ENCODE peak calls at places on chromosomes 2 and 18, in five cellular contexts. P, B, R, U and C are unnamed samples.

GRCh38 chr2:130307850-130308249 is 34.8 kb upstream of the IMP4 start:
- DNase-seq in P (no peak), U (no peak), R (no peak), B (no peak), C (no peak)

GRCh38 chr18:44687421-44687820 is 6.7 kb downstream of the SETBP1 start:
- DNase-seq in P (no peak), R (no peak), B (no peak), U (no peak), C (no peak)

GRCh38 chr18:5842653-5843052 is 52.7 kb downstream of the TMEM200C start:
- DNase-seq in P (no peak), R (no peak), B (no peak), U (no peak), C (no peak)

GRCh38 chr2:2260691-2261268 is 70.3 kb downstream of the MYT1L start:
- DNase-seq in U (no peak), B (no peak), R (no peak), P (no peak), C (no peak)

GRCh38 chr2:15359716-15360531 is 201.2 kb downstream of the NBAS start:
- DNase-seq in U (peak; percentile 89), R (no peak), P (peak; percentile 89), B (peak; percentile 84), C (no peak)

GRCh38 chr2:26693287-26693849 is 846 bp downstream of the KCNK3 start:
- DNase-seq in R (no peak), U (no peak), B (no peak), P (no peak), C (no peak)

GRCh38 chr2:240952496-240953246 is 45.7 kb upstream of the SNED1 start:
- DNase-seq in B (no peak), R (no peak), P (no peak), U (no peak), C (no peak)

GRCh38 chr2:146323564-146323963 is 1521.3 kb upstream of the ACVR2A start:
- DNase-seq in R (no peak), B (peak; percentile 61), P (peak; percentile 66), U (peak; percentile 6), C (no peak)

GRCh38 chr2:96895709-96896651 is 26.1 kb upstream of the SEMA4C start:
- DNase-seq in R (no peak), U (no peak), B (no peak), P (no peak), C (peak; percentile 66)

GRCh38 chr2:40213071-40213470 is 238.8 kb downstream of the SLC8A1 start:
- DNase-seq in P (peak; percentile 77), U (peak; percentile 82), R (no peak), B (peak; percentile 70), C (no peak)

GRCh38 chr2:151051584-151052220 is 210.0 kb downstream of the RBM43 start:
- DNase-seq in B (no peak), P (peak; percentile 41), U (peak; percentile 70), R (peak; percentile 41), C (peak; percentile 55)

GRCh38 chr2:225429718-225430117 is 30.2 kb downstream of the NYAP2 start:
- DNase-seq in B (peak; percentile 16), P (peak; percentile 29), R (no peak), U (peak; percentile 24), C (no peak)

GRCh38 chr2:137467246-137467862 is 496.9 kb upstream of the HNMT start:
- DNase-seq in U (peak; percentile 47), R (no peak), P (peak; percentile 7), B (peak; percentile 1), C (peak; percentile 36)

GRCh38 chr2:46887028-46887885 is 28.3 kb downstream of the MCFD2 start:
- DNase-seq in R (no peak), P (peak; percentile 87), B (peak; percentile 85), U (peak; percentile 70), C (no peak)

GRCh38 chr2:39530423-39530866 is 93.4 kb upstream of the MAP4K3 start:
- DNase-seq in R (no peak), P (peak; percentile 62), U (peak; percentile 90), B (peak; percentile 49), C (no peak)

GRCh38 chr18:47149457-47150028 is 757 bp downstream of the HDHD2 start:
- DNase-seq in P (peak; percentile 6), U (peak; percentile 27), R (no peak), B (peak; percentile 2), C (no peak)

GRCh38 chr2:112482309-112483046 is 522 bp downstream of the TTL start:
- DNase-seq in U (peak; percentile 69), R (no peak), B (peak; percentile 43), P (peak; percentile 62), C (peak; percentile 39)
- TF ChIP-seq EZH2 in U (no peak), R (no peak), B (no peak), P (no peak), C (no peak)

DNA sequence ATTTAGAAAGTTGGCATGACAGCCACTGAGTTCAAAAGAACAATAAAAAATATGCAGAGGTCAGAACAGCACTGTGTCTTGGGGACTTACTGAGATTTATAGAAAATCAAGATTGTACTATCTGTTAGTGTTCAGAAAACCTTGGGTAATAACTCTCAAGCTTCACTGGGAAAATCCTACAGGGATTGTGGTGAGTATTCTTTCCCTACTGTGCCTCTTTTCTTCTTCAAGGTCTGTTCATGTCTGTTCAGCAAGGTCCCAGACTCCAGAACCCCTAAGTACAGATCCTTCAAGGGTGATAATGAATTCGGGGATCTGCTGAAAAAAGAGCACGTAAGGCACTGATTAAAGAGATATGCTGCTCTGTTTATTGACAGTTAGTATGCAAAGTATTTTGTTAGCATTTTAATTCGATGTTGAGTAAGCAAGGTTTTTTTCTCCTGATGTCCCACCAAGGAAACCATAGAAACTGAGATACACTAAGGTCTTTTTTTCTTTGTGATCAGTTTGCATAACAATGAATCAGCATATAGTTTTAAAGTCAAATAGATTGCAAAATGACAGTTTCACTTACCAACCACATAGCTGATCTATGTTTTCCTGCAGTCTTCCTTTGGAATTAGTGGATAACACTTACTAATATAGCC is 249.8 kb downstream of the DSEL start:
- DNase-seq in U (peak; percentile 81), R (no peak), B (peak; percentile 39), P (peak; percentile 49), C (no peak)
- H3K27ac ChIP-seq in U (peak overlapping the region; percentile 92), R (no peak overlapping the region), B (peak overlapping the region; percentile 74), P (peak overlapping the region; percentile 62), C (no peak overlapping the region)

GRCh38 chr2:74415762-74416395 is 5.5 kb downstream of the C2orf81 start:
- DNase-seq in R (no peak), B (no peak), P (no peak), U (peak; percentile 37), C (no peak)
- H2AFZ ChIP-seq in R (no peak overlapping the region), B (peak overlapping the region; percentile 87), P (peak overlapping the region; percentile 91), U (peak overlapping the region; percentile 96), C (peak overlapping the region; percentile 69)

GRCh38 chr2:61353909-61354308 is 117.0 kb downstream of the USP34 start:
- DNase-seq in R (no peak), U (no peak), B (no peak), P (no peak), C (no peak)
- TF ChIP-seq EZH2 in R (no peak), U (no peak), B (no peak), P (no peak), C (no peak)

GRCh38 chr2:19850526-19851050 is 51.2 kb downstream of the TTC32 start:
- DNase-seq in R (no peak), B (no peak), P (no peak), U (no peak), C (no peak)
- H3K27ac ChIP-seq in R (no peak overlapping the region), B (no peak overlapping the region), P (no peak overlapping the region), U (no peak overlapping the region), C (no peak overlapping the region)

GRCh38 chr2:149098722-149099121 is 60.2 kb downstream of the LYPD6B start:
- DNase-seq in R (no peak), U (peak; percentile 54), B (peak; percentile 89), P (peak; percentile 89), C (no peak)

GRCh38 chr2:149104221-149104620 is 65.7 kb downstream of the LYPD6B start:
- DNase-seq in R (no peak), B (no peak), P (no peak), U (peak; percentile 7), C (no peak)

GRCh38 chr2:149101818-149102217 is 63.3 kb downstream of the LYPD6B start:
- DNase-seq in B (no peak), R (no peak), U (no peak), P (peak; percentile 27), C (no peak)

GRCh38 chr2:149099298-149099697 is 60.8 kb downstream of the LYPD6B start:
- DNase-seq in R (no peak), B (no peak), U (no peak), P (no peak), C (no peak)

GRCh38 chr2:149100739-149101699 is 62.5 kb downstream of the LYPD6B start:
- DNase-seq in P (no peak), B (no peak), R (no peak), U (peak; percentile 16), C (no peak)
- H2AFZ ChIP-seq in P (no peak overlapping the region), B (peak overlapping the region; percentile 14), R (no peak overlapping the region), U (no peak overlapping the region), C (no peak overlapping the region)

DNA sequence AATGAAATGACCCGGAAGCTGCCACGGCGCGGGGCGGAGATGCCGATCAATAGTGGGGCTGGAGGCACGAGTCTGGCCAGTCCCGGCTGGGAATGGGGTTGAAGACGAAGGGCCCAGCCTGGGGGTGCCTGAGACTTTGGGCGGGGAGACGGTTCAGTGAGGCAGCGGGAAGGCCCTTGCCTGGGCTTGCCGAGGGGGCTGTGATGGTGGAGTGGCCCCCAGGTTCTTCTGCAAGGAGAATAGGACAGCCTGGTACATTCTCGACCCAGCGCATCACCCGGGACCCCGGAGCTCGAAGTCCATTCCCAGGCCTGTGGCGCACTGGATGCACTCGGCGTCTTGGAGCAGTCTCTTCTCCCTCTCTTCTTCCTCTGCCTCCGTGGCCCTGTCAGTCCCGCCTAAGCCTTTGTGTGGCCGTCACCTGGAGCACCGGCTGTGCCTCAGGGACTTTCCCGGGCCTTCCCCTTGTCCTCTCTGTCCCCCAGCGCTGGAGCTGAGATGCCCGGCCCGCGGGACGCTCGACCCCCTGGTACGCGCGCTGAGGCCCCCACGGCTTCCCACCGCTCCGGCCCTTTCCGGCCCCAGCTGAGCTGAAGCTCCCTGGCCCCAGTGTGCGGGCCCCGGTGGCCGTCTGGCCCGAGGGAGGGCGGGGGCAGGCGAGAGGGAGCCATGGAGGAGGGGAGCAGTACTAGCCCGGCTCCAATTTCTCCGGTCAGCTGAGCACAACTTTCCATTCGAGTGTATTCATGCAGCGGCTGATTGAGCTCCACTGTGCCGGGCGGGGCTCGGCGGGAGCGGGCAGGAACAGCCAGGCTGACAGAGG is 8.0 kb downstream of the SIX3 start:
- DNase-seq in U (peak; percentile 74), R (no peak), P (peak; percentile 81), B (peak; percentile 66), C (no peak)
- TF ChIP-seq EZH2 in U (no peak), R (no peak), P (no peak), B (no peak), C (no peak)